ENCODE peak calls at places on chromosomes 7 and 10, in six cellular contexts. One of them, this sample, is unnamed.

GRCh38 chr7:87148332-87148955 is 3.8 kb upstream of the DMTF1 start:
- DNase-seq in AG04450: no peak
- DNase-seq in brain microvascular endothelial cell: no peak
- DNase-seq in A549: peak; percentile 7
- DNase-seq in HL-60: no peak
- DNase-seq in fibroblast of mammary gland: peak; percentile 59
- DNase-seq in this sample: peak; percentile 21

GRCh38 chr10:7417807-7418206 is 7.0 kb upstream of the SFMBT2 start:
- DNase-seq in HL-60: no peak
- DNase-seq in A549: no peak
- DNase-seq in fibroblast of mammary gland: no peak
- DNase-seq in AG04450: no peak
- DNase-seq in brain microvascular endothelial cell: no peak
- DNase-seq in this sample: no peak

GRCh38 chr7:30422922-30423321 is 55.7 kb downstream of the NOD1 start:
- DNase-seq in brain microvascular endothelial cell: peak; percentile 3
- DNase-seq in A549: no peak
- DNase-seq in fibroblast of mammary gland: peak; percentile 63
- DNase-seq in HL-60: no peak
- DNase-seq in AG04450: no peak
- DNase-seq in this sample: peak; percentile 31

GRCh38 chr7:159012353-159013069 is 132.2 kb downstream of the VIPR2 start:
- DNase-seq in brain microvascular endothelial cell: no peak
- DNase-seq in A549: no peak
- DNase-seq in HL-60: peak; percentile 35
- DNase-seq in fibroblast of mammary gland: no peak
- DNase-seq in AG04450: no peak
- DNase-seq in this sample: no peak

GRCh38 chr7:2635810-2636701 is 4.3 kb downstream of the TTYH3 start:
- DNase-seq in AG04450: no peak
- DNase-seq in brain microvascular endothelial cell: no peak
- DNase-seq in fibroblast of mammary gland: peak; percentile 73
- DNase-seq in A549: no peak
- DNase-seq in HL-60: no peak
- DNase-seq in this sample: no peak

GRCh38 chr7:6453737-6454136 is 6.0 kb upstream of the DAGLB start:
- DNase-seq in A549: peak; percentile 74
- DNase-seq in brain microvascular endothelial cell: peak; percentile 81
- DNase-seq in HL-60: no peak
- DNase-seq in AG04450: no peak
- DNase-seq in fibroblast of mammary gland: peak; percentile 87
- DNase-seq in this sample: peak; percentile 94

GRCh38 chr7:73425356-73425983 is 8.1 kb upstream of the FZD9 start:
- DNase-seq in AG04450: no peak
- DNase-seq in brain microvascular endothelial cell: no peak
- DNase-seq in fibroblast of mammary gland: no peak
- DNase-seq in HL-60: no peak
- DNase-seq in A549: no peak
- DNase-seq in this sample: no peak

GRCh38 chr10:4595920-4596319 is 230.1 kb upstream of the AKR1E2 start:
- DNase-seq in A549: no peak
- DNase-seq in brain microvascular endothelial cell: no peak
- DNase-seq in fibroblast of mammary gland: no peak
- DNase-seq in AG04450: no peak
- DNase-seq in HL-60: no peak
- DNase-seq in this sample: no peak

GRCh38 chr7:42025635-42026375 is 211.2 kb downstream of the GLI3 start:
- DNase-seq in fibroblast of mammary gland: no peak
- DNase-seq in HL-60: no peak
- DNase-seq in brain microvascular endothelial cell: no peak
- DNase-seq in A549: no peak
- DNase-seq in AG04450: no peak
- DNase-seq in this sample: no peak

GRCh38 chr7:31066516-31067130 is 14.5 kb downstream of the ADCYAP1R1 start:
- DNase-seq in fibroblast of mammary gland: no peak
- DNase-seq in AG04450: no peak
- DNase-seq in A549: no peak
- DNase-seq in brain microvascular endothelial cell: no peak
- DNase-seq in HL-60: no peak
- DNase-seq in this sample: no peak

GRCh38 chr10:111990734-111991133 is 192.8 kb downstream of the GPAM start:
- DNase-seq in A549: no peak
- DNase-seq in brain microvascular endothelial cell: no peak
- DNase-seq in fibroblast of mammary gland: peak; percentile 37
- DNase-seq in AG04450: no peak
- DNase-seq in HL-60: no peak
- DNase-seq in this sample: no peak

GRCh38 chr10:26334232-26334931 is 103.8 kb upstream of the APBB1IP start:
- DNase-seq in brain microvascular endothelial cell: no peak
- DNase-seq in AG04450: no peak
- DNase-seq in HL-60: no peak
- DNase-seq in fibroblast of mammary gland: no peak
- DNase-seq in A549: no peak
- DNase-seq in this sample: no peak

GRCh38 chr10:110413903-110414562 is 83.7 kb upstream of the DUSP5 start:
- DNase-seq in HL-60: peak; percentile 45
- DNase-seq in fibroblast of mammary gland: no peak
- DNase-seq in A549: no peak
- DNase-seq in AG04450: no peak
- DNase-seq in brain microvascular endothelial cell: no peak
- DNase-seq in this sample: no peak

GRCh38 chr7:105990726-105991465 is 27.8 kb downstream of the CDHR3 start:
- DNase-seq in HL-60: no peak
- DNase-seq in fibroblast of mammary gland: peak; percentile 23
- DNase-seq in A549: no peak
- DNase-seq in AG04450: no peak
- DNase-seq in brain microvascular endothelial cell: no peak
- DNase-seq in this sample: peak; percentile 47

GRCh38 chr7:114986181-114986800 is 64.4 kb downstream of the MDFIC start:
- DNase-seq in fibroblast of mammary gland: no peak
- DNase-seq in brain microvascular endothelial cell: no peak
- DNase-seq in HL-60: no peak
- DNase-seq in A549: no peak
- DNase-seq in AG04450: no peak
- DNase-seq in this sample: no peak

GRCh38 chr7:95828824-95829428 is 56.6 kb downstream of the DYNC1I1 start:
- DNase-seq in HL-60: no peak
- DNase-seq in AG04450: no peak
- DNase-seq in A549: no peak
- DNase-seq in fibroblast of mammary gland: no peak
- DNase-seq in brain microvascular endothelial cell: no peak
- DNase-seq in this sample: no peak

GRCh38 chr10:123893651-123894050 is 2.0 kb upstream of the CPXM2 start:
- DNase-seq in fibroblast of mammary gland: no peak
- DNase-seq in AG04450: no peak
- DNase-seq in A549: no peak
- DNase-seq in HL-60: no peak
- DNase-seq in brain microvascular endothelial cell: no peak
- DNase-seq in this sample: no peak

GRCh38 chr7:16212610-16213009 is 208.7 kb downstream of the CRPPA start:
- DNase-seq in A549: no peak
- DNase-seq in AG04450: no peak
- DNase-seq in fibroblast of mammary gland: no peak
- DNase-seq in brain microvascular endothelial cell: no peak
- DNase-seq in HL-60: no peak
- DNase-seq in this sample: no peak

GRCh38 chr10:118668228-118668952 is 72.9 kb upstream of the PRLHR start:
- DNase-seq in brain microvascular endothelial cell: no peak
- DNase-seq in HL-60: no peak
- DNase-seq in AG04450: no peak
- DNase-seq in fibroblast of mammary gland: no peak
- DNase-seq in A549: no peak
- DNase-seq in this sample: no peak
- TF ChIP-seq CTCF in brain microvascular endothelial cell: peak; percentile 3
- TF ChIP-seq CTCF in HL-60: no peak
- TF ChIP-seq CTCF in AG04450: no peak
- TF ChIP-seq CTCF in fibroblast of mammary gland: peak; percentile 5
- TF ChIP-seq CTCF in A549: no peak
- TF ChIP-seq CTCF in this sample: no peak

GRCh38 chr10:11242443-11243386 is 225.0 kb downstream of the CELF2 start:
- DNase-seq in A549: no peak
- DNase-seq in fibroblast of mammary gland: peak; percentile 26
- DNase-seq in brain microvascular endothelial cell: no peak
- DNase-seq in AG04450: peak; percentile 51
- DNase-seq in HL-60: no peak
- DNase-seq in this sample: peak; percentile 60
- H3K4me3 ChIP-seq in A549: no peak overlapping the region
- H3K4me3 ChIP-seq in fibroblast of mammary gland: no peak overlapping the region
- H3K4me3 ChIP-seq in brain microvascular endothelial cell: no peak overlapping the region
- H3K4me3 ChIP-seq in AG04450: no peak overlapping the region
- H3K4me3 ChIP-seq in HL-60: no peak overlapping the region
- H3K4me3 ChIP-seq in this sample: no peak overlapping the region

DNA sequence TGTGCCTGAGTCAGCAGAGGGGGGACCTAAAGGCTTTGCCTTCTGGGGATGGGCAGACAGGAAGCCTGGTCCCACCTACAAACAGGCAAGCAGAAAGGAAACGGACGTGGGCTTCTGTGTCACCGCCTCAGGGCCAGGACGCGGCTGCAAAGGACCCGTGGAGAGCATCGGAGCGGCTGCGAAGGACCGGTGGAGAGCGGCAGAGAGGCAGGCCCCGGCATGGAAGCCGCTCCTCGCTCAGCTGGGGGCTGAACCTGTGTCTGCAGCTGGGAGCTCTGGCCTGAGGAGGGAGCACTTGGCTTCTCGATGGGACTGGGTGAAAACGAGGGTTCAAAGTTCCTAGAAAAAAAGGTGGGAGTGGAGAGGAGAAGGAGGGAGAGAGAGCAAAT is 125.4 kb upstream of the PPP2R2D start:
- DNase-seq in fibroblast of mammary gland: no peak
- DNase-seq in AG04450: no peak
- DNase-seq in brain microvascular endothelial cell: no peak
- DNase-seq in HL-60: no peak
- DNase-seq in A549: no peak
- DNase-seq in this sample: no peak
- TF ChIP-seq CTCF in fibroblast of mammary gland: no peak
- TF ChIP-seq CTCF in AG04450: no peak
- TF ChIP-seq CTCF in brain microvascular endothelial cell: no peak
- TF ChIP-seq CTCF in HL-60: no peak
- TF ChIP-seq CTCF in A549: no peak
- TF ChIP-seq CTCF in this sample: no peak

GRCh38 chr7:124698964-124699363 is 66.6 kb downstream of the GPR37 start:
- DNase-seq in HL-60: peak; percentile 2
- DNase-seq in AG04450: no peak
- DNase-seq in A549: no peak
- DNase-seq in fibroblast of mammary gland: no peak
- DNase-seq in brain microvascular endothelial cell: no peak
- DNase-seq in this sample: no peak
- H3K4me3 ChIP-seq in HL-60: no peak overlapping the region
- H3K4me3 ChIP-seq in AG04450: no peak overlapping the region
- H3K4me3 ChIP-seq in A549: no peak overlapping the region
- H3K4me3 ChIP-seq in fibroblast of mammary gland: no peak overlapping the region
- H3K4me3 ChIP-seq in brain microvascular endothelial cell: no peak overlapping the region
- H3K4me3 ChIP-seq in this sample: no peak overlapping the region

GRCh38 chr7:137488038-137488437 is 144.5 kb upstream of the PTN start:
- DNase-seq in A549: no peak
- DNase-seq in AG04450: no peak
- DNase-seq in brain microvascular endothelial cell: no peak
- DNase-seq in HL-60: no peak
- DNase-seq in fibroblast of mammary gland: peak; percentile 16
- DNase-seq in this sample: no peak
- TF ChIP-seq CTCF in A549: no peak
- TF ChIP-seq CTCF in AG04450: peak; percentile 55
- TF ChIP-seq CTCF in brain microvascular endothelial cell: peak; percentile 34
- TF ChIP-seq CTCF in HL-60: no peak
- TF ChIP-seq CTCF in fibroblast of mammary gland: peak; percentile 26
- TF ChIP-seq CTCF in this sample: peak; percentile 28

GRCh38 chr7:50315193-50315592 is 10.7 kb downstream of the IKZF1 start:
- DNase-seq in brain microvascular endothelial cell: no peak
- DNase-seq in AG04450: no peak
- DNase-seq in HL-60: no peak
- DNase-seq in A549: no peak
- DNase-seq in fibroblast of mammary gland: no peak
- DNase-seq in this sample: no peak
- H3K4me3 ChIP-seq in brain microvascular endothelial cell: no peak overlapping the region
- H3K4me3 ChIP-seq in AG04450: no peak overlapping the region
- H3K4me3 ChIP-seq in HL-60: no peak overlapping the region
- H3K4me3 ChIP-seq in A549: no peak overlapping the region
- H3K4me3 ChIP-seq in fibroblast of mammary gland: no peak overlapping the region
- H3K4me3 ChIP-seq in this sample: no peak overlapping the region

GRCh38 chr10:23361665-23362064 is 17.1 kb upstream of the C10orf67 start:
- DNase-seq in brain microvascular endothelial cell: no peak
- DNase-seq in AG04450: no peak
- DNase-seq in HL-60: no peak
- DNase-seq in fibroblast of mammary gland: no peak
- DNase-seq in A549: no peak
- DNase-seq in this sample: no peak

GRCh38 chr10:23359692-23360380 is 15.2 kb upstream of the C10orf67 start:
- DNase-seq in fibroblast of mammary gland: no peak
- DNase-seq in AG04450: no peak
- DNase-seq in A549: no peak
- DNase-seq in brain microvascular endothelial cell: no peak
- DNase-seq in HL-60: no peak
- DNase-seq in this sample: no peak

GRCh38 chr10:23354630-23355343 is 10.2 kb upstream of the C10orf67 start:
- DNase-seq in fibroblast of mammary gland: no peak
- DNase-seq in A549: no peak
- DNase-seq in brain microvascular endothelial cell: no peak
- DNase-seq in AG04450: no peak
- DNase-seq in HL-60: no peak
- DNase-seq in this sample: no peak

GRCh38 chr10:23362069-23362830 is 17.7 kb upstream of the C10orf67 start:
- DNase-seq in AG04450: no peak
- DNase-seq in HL-60: no peak
- DNase-seq in brain microvascular endothelial cell: no peak
- DNase-seq in fibroblast of mammary gland: no peak
- DNase-seq in A549: no peak
- DNase-seq in this sample: no peak

GRCh38 chr10:23358357-23358756 is 13.8 kb upstream of the C10orf67 start:
- DNase-seq in AG04450: no peak
- DNase-seq in brain microvascular endothelial cell: peak; percentile 23
- DNase-seq in A549: no peak
- DNase-seq in fibroblast of mammary gland: peak; percentile 48
- DNase-seq in HL-60: no peak
- DNase-seq in this sample: peak; percentile 43
- TF ChIP-seq CTCF in AG04450: peak; percentile 52
- TF ChIP-seq CTCF in brain microvascular endothelial cell: peak; percentile 70
- TF ChIP-seq CTCF in A549: no peak
- TF ChIP-seq CTCF in fibroblast of mammary gland: peak; percentile 49
- TF ChIP-seq CTCF in HL-60: no peak
- TF ChIP-seq CTCF in this sample: peak; percentile 36

GRCh38 chr7:147261693-147262092 is 1145.1 kb downstream of the CNTNAP2 start:
- DNase-seq in fibroblast of mammary gland: no peak
- DNase-seq in HL-60: no peak
- DNase-seq in A549: no peak
- DNase-seq in brain microvascular endothelial cell: no peak
- DNase-seq in AG04450: no peak
- DNase-seq in this sample: no peak

GRCh38 chr7:147265528-147265927 is 1148.9 kb downstream of the CNTNAP2 start:
- DNase-seq in HL-60: no peak
- DNase-seq in AG04450: no peak
- DNase-seq in A549: no peak
- DNase-seq in fibroblast of mammary gland: no peak
- DNase-seq in brain microvascular endothelial cell: no peak
- DNase-seq in this sample: no peak
- H3K4me3 ChIP-seq in HL-60: no peak overlapping the region
- H3K4me3 ChIP-seq in AG04450: no peak overlapping the region
- H3K4me3 ChIP-seq in A549: no peak overlapping the region
- H3K4me3 ChIP-seq in fibroblast of mammary gland: no peak overlapping the region
- H3K4me3 ChIP-seq in brain microvascular endothelial cell: no peak overlapping the region
- H3K4me3 ChIP-seq in this sample: no peak overlapping the region